ENCODE peak calls at places on chromosomes 4 and X, in five cellular contexts. Q is transverse colon, F is thoracic aorta, E is lower lobe of right lung, R is small intestine. H is an unnamed sample.

GRCh38 chrX:134764202-134764785 is 106.0 kb upstream of the PLAC1 start:
- DNase-seq in Q (no peak), F (no peak), E (no peak), R (peak; percentile 53), H (no peak)

GRCh38 chrX:71056857-71057256 is 11.3 kb downstream of the SNX12 start:
- DNase-seq in Q (no peak), F (no peak), E (no peak), R (no peak), H (no peak)

GRCh38 chr4:21726255-21726815 is 222.2 kb downstream of the KCNIP4 start:
- DNase-seq in Q (no peak), F (no peak), E (no peak), R (no peak), H (no peak)

GRCh38 chr4:48234575-48234974 is 35.1 kb downstream of the TEC start:
- DNase-seq in Q (peak; percentile 17), F (no peak), E (no peak), R (peak; percentile 31), H (no peak)

GRCh38 chrX:140983730-140984129 is 18.7 kb upstream of the SPANXB1 start:
- DNase-seq in Q (no peak), F (no peak), E (no peak), R (no peak), H (no peak)

GRCh38 chr4:90621080-90621479 is 493.9 kb downstream of the CCSER1 start:
- DNase-seq in Q (no peak), F (no peak), E (no peak), R (no peak), H (no peak)

GRCh38 chrX:19683817-19684216 is 168.5 kb upstream of the MAP3K15 start:
- DNase-seq in Q (no peak), F (no peak), E (no peak), R (no peak), H (no peak)

GRCh38 chr4:140000232-140000631 is 153.8 kb downstream of the MAML3 start:
- DNase-seq in Q (no peak), F (no peak), E (no peak), R (no peak), H (no peak)

GRCh38 chr4:82388405-82388804 is 14.6 kb upstream of the HNRNPD start:
- DNase-seq in Q (no peak), F (no peak), E (no peak), R (peak; percentile 26), H (no peak)

GRCh38 chr4:153733751-153734448 is 25.9 kb downstream of the RNF175 start:
- DNase-seq in Q (no peak), F (no peak), E (no peak), R (no peak), H (no peak)

GRCh38 chr4:15526924-15527592 is 57.4 kb downstream of the CC2D2A start:
- DNase-seq in Q (no peak), F (no peak), E (no peak), R (no peak), H (no peak)

GRCh38 chr4:15516494-15516893 is 46.8 kb downstream of the CC2D2A start:
- DNase-seq in Q (no peak), F (no peak), E (no peak), R (no peak), H (no peak)

GRCh38 chr4:15525080-15525479 is 55.4 kb downstream of the CC2D2A start:
- DNase-seq in Q (no peak), F (no peak), E (no peak), R (peak; percentile 51), H (no peak)

GRCh38 chr4:15521442-15522039 is 51.9 kb downstream of the CC2D2A start:
- DNase-seq in Q (no peak), F (no peak), E (no peak), R (no peak), H (no peak)
- H3K27ac ChIP-seq in Q (no peak overlapping the region), F (no peak overlapping the region), E (no peak overlapping the region), R (no peak overlapping the region), H (no peak overlapping the region)

GRCh38 chr4:3661989-3662388 is 104.2 kb upstream of the ADRA2C start:
- DNase-seq in Q (no peak), F (no peak), E (no peak), R (no peak), H (no peak)

GRCh38 chr4:3659131-3659530 is 107.1 kb upstream of the ADRA2C start:
- DNase-seq in Q (no peak), F (no peak), E (no peak), R (no peak), H (no peak)

GRCh38 chr4:3660928-3661515 is 105.2 kb upstream of the ADRA2C start:
- DNase-seq in Q (no peak), F (no peak), E (no peak), R (no peak), H (no peak)

GRCh38 chr4:3657917-3658913 is 108.0 kb upstream of the ADRA2C start:
- DNase-seq in Q (no peak), F (peak; percentile 80), E (no peak), R (no peak), H (peak; percentile 29)

GRCh38 chr4:3660086-3660927 is 105.9 kb upstream of the ADRA2C start:
- DNase-seq in Q (no peak), F (no peak), E (no peak), R (no peak), H (no peak)
- H3K27ac ChIP-seq in Q (no peak overlapping the region), F (no peak overlapping the region), E (no peak overlapping the region), R (no peak overlapping the region), H (no peak overlapping the region)

GRCh38 chr4:20723019-20723418 is 22.8 kb downstream of the PACRGL start:
- DNase-seq in Q (no peak), F (no peak), E (no peak), R (peak; percentile 35), H (no peak)

GRCh38 chr4:20724915-20725314 is 24.7 kb downstream of the PACRGL start:
- DNase-seq in Q (no peak), F (no peak), E (no peak), R (no peak), H (no peak)

GRCh38 chr4:20723463-20723862 is 23.2 kb downstream of the PACRGL start:
- DNase-seq in Q (no peak), F (no peak), E (no peak), R (no peak), H (no peak)
- H3K27ac ChIP-seq in Q (no peak overlapping the region), F (no peak overlapping the region), E (no peak overlapping the region), R (no peak overlapping the region), H (no peak overlapping the region)

GRCh38 chr4:119525771-119526712 is 102.6 kb downstream of the PDE5A start:
- DNase-seq in Q (no peak), F (no peak), E (no peak), R (no peak), H (no peak)
- H3K27ac ChIP-seq in Q (peak overlapping the region; percentile 65), F (peak overlapping the region; percentile 64), E (no peak overlapping the region), R (no peak overlapping the region), H (no peak overlapping the region)

GRCh38 chr4:123452585-123452984 is 56.0 kb downstream of the SPRY1 start:
- DNase-seq in Q (peak; percentile 46), F (peak; percentile 23), E (peak; percentile 70), R (no peak), H (no peak)
- H3K27ac ChIP-seq in Q (no peak overlapping the region), F (no peak overlapping the region), E (no peak overlapping the region), R (no peak overlapping the region), H (no peak overlapping the region)

GRCh38 chr4:184402740-184403383 is 71.5 kb downstream of the IRF2 start:
- DNase-seq in Q (no peak), F (no peak), E (no peak), R (no peak), H (no peak)
- H3K27ac ChIP-seq in Q (no peak overlapping the region), F (no peak overlapping the region), E (no peak overlapping the region), R (no peak overlapping the region), H (peak overlapping the region; percentile 24)

DNA sequence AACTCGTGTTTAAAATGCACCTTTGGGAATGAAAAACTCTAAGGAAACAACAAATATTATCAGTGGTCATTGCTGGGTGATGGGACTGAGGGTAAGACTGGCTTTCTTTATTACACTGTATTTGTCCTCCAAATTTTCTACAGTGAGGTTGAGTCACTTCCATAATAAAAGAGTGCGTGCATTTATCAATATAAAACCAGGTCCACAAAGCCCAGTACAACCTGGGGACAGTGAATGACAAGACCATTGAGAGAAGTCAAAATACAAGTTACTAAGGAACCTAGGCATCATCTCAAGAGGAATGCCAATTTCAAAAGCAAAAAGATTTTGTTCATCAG is 76.4 kb downstream of the MAGED4 start:
- DNase-seq in Q (no peak), F (no peak), E (no peak), R (no peak), H (no peak)
- H3K27ac ChIP-seq in Q (peak overlapping the region; percentile 80), F (no peak overlapping the region), E (no peak overlapping the region), R (no peak overlapping the region), H (peak overlapping the region; percentile 93)

GRCh38 chr4:163611172-163611571 is 116.7 kb downstream of the TMA16 start:
- DNase-seq in Q (no peak), F (no peak), E (no peak), R (no peak), H (no peak)

GRCh38 chr4:163606885-163607284 is 112.4 kb downstream of the TMA16 start:
- DNase-seq in Q (no peak), F (no peak), E (no peak), R (no peak), H (no peak)

GRCh38 chr4:163610642-163611041 is 116.2 kb downstream of the TMA16 start:
- DNase-seq in Q (no peak), F (no peak), E (no peak), R (no peak), H (no peak)

GRCh38 chr4:163609046-163609445 is 114.6 kb downstream of the TMA16 start:
- DNase-seq in Q (no peak), F (no peak), E (no peak), R (no peak), H (no peak)

DNA sequence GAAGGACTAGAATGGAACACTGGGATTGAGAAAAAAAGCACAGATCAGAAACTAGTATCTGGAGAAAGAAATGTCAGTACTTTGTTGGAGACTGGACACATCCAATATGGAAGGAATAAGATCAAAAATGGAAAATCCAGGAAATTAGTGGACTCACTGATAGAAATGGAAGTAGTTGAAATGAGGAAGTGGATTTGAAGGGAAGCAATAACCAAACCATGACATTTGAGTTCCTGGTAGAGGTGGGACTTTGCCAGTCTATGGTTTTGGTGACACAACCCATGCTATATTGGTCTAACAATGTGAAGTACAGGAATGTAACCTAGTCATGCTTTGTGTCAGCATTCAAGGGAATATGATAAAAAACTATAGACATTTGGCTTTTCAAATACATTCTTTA is 112.8 kb downstream of the TMA16 start:
- DNase-seq in Q (no peak), F (no peak), E (no peak), R (no peak), H (no peak)
- H3K27ac ChIP-seq in Q (no peak overlapping the region), F (no peak overlapping the region), E (no peak overlapping the region), R (no peak overlapping the region), H (no peak overlapping the region)

GRCh38 chrX:148871422-148872152 is 371.2 kb downstream of the AFF2 start:
- DNase-seq in Q (no peak), F (no peak), E (no peak), R (no peak), H (no peak)
- H3K27ac ChIP-seq in Q (no peak overlapping the region), F (no peak overlapping the region), E (no peak overlapping the region), R (no peak overlapping the region), H (no peak overlapping the region)

GRCh38 chr4:76987153-76987562 is 37.6 kb downstream of the SEPTIN11 start:
- DNase-seq in Q (no peak), F (no peak), E (no peak), R (no peak), H (peak; percentile 36)
- H3K27ac ChIP-seq in Q (peak overlapping the region; percentile 66), F (peak overlapping the region; percentile 10), E (peak overlapping the region; percentile 20), R (no peak overlapping the region), H (no peak overlapping the region)